ENCODE peak calls at places on chromosomes 1 and 21, in four cellular contexts. P is PC-3, D is stomach, A is heart left ventricle. Y is an unnamed sample.

GRCh38 chr1:85224734-85225623 is 24.2 kb upstream of the SYDE2 start:
- DNase-seq in P (peak), D (peak), A (no peak), Y (no peak)

GRCh38 chr21:32457360-32457840 is 44.9 kb downstream of the EVA1C start:
- DNase-seq in P (peak), D (peak), A (peak), Y (no peak)

GRCh38 chr1:19613075-19613748 is 30.9 kb upstream of the NBL1 start:
- DNase-seq in P (no peak), D (peak), A (no peak), Y (no peak)

GRCh38 chr21:32102426-32102825 is 176.4 kb downstream of the MIS18A start:
- DNase-seq in P (no peak), D (no peak), A (no peak), Y (no peak)

GRCh38 chr1:230423261-230423660 is 2.9 kb downstream of the PGBD5 start:
- DNase-seq in P (no peak), D (no peak), A (no peak), Y (peak)

GRCh38 chr1:42806593-42806992 is 10.3 kb upstream of the ERMAP start:
- DNase-seq in P (no peak), D (no peak), A (no peak), Y (no peak)

GRCh38 chr1:210143465-210144062 is 89.0 kb upstream of the SERTAD4 start:
- DNase-seq in P (peak), D (peak), A (peak), Y (no peak)

GRCh38 chr1:174999926-175000696 is at the start of gene CACYBP:
- DNase-seq in P (no peak), D (peak), A (no peak), Y (peak)

GRCh38 chr1:244163131-244163530 is 112.0 kb downstream of the ZBTB18 start:
- DNase-seq in P (peak), D (no peak), A (no peak), Y (no peak)

GRCh38 chr1:179059185-179059483 is 22.7 kb upstream of the TOR3A start:
- DNase-seq in P (no peak), D (no peak), A (no peak), Y (no peak)
- H3K4me3 ChIP-seq in P (no peak), D (no peak), A (no peak), Y (no peak)

GRCh38 chr1:234655328-234656069 is 45.5 kb upstream of the IRF2BP2 start:
- DNase-seq in P (no peak), D (no peak), A (no peak), Y (no peak)

GRCh38 chr1:234659538-234659937 is 49.6 kb upstream of the IRF2BP2 start:
- DNase-seq in P (peak), D (no peak), A (no peak), Y (no peak)

GRCh38 chr1:234656070-234656875 is 46.3 kb upstream of the IRF2BP2 start:
- DNase-seq in P (no peak), D (no peak), A (no peak), Y (no peak)

GRCh38 chr1:234658143-234658542 is 48.2 kb upstream of the IRF2BP2 start:
- DNase-seq in P (peak), D (peak), A (no peak), Y (no peak)

GRCh38 chr1:234656981-234657651 is 47.1 kb upstream of the IRF2BP2 start:
- DNase-seq in P (peak), D (no peak), A (no peak), Y (no peak)
- H3K4me3 ChIP-seq in P (peak), D (no peak), A (no peak), Y (no peak)

GRCh38 chr1:100786870-100787269 is 67.3 kb downstream of the VCAM1 start:
- DNase-seq in P (no peak), D (no peak), A (no peak), Y (no peak)

GRCh38 chr1:100782473-100783010 is 63.0 kb downstream of the VCAM1 start:
- DNase-seq in P (no peak), D (no peak), A (no peak), Y (no peak)

GRCh38 chr1:100780826-100781225 is 61.3 kb downstream of the VCAM1 start:
- DNase-seq in P (no peak), D (no peak), A (no peak), Y (no peak)

GRCh38 chr1:100785399-100786082 is 66.0 kb downstream of the VCAM1 start:
- DNase-seq in P (peak), D (no peak), A (no peak), Y (no peak)
- H3K4me3 ChIP-seq in P (no peak), D (no peak), A (no peak), Y (no peak)

DNA sequence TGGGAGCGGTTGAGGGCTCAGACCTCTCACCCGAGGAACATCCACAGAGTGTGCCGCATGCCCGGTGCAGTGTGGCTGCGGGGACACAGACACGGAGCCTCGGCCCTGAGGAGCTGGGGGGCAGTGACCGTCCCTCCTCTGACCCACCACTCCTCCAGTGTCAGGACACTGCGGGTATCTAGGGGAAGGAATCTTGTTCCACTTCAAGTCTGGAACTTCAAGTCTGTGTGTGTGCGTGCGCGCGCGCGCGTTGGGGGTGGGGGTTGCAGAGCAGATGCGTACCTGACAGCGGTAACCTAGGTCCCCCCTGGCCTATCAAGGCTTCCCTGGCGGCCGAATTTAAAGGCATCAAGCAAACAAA is 17.3 kb downstream of the PCSK9 start:
- DNase-seq in P (no peak), D (peak), A (no peak), Y (no peak)
- H3K4me3 ChIP-seq in P (no peak), D (no peak), A (no peak), Y (no peak)

GRCh38 chr1:34885405-34886247 is 26.1 kb upstream of the SMIM12 start:
- DNase-seq in P (no peak), D (peak), A (peak), Y (no peak)
- H3K4me3 ChIP-seq in P (no peak), D (peak), A (peak), Y (peak)

GRCh38 chr1:2270260-2271100 is 42.4 kb downstream of the SKI start:
- DNase-seq in P (no peak), D (no peak), A (no peak), Y (no peak)

GRCh38 chr1:2271841-2272655 is 43.9 kb downstream of the SKI start:
- DNase-seq in P (no peak), D (no peak), A (no peak), Y (no peak)

GRCh38 chr1:2272686-2273400 is 44.7 kb downstream of the SKI start:
- DNase-seq in P (no peak), D (no peak), A (no peak), Y (no peak)

GRCh38 chr1:2269922-2270259 is 41.8 kb downstream of the SKI start:
- DNase-seq in P (no peak), D (no peak), A (no peak), Y (no peak)

DNA sequence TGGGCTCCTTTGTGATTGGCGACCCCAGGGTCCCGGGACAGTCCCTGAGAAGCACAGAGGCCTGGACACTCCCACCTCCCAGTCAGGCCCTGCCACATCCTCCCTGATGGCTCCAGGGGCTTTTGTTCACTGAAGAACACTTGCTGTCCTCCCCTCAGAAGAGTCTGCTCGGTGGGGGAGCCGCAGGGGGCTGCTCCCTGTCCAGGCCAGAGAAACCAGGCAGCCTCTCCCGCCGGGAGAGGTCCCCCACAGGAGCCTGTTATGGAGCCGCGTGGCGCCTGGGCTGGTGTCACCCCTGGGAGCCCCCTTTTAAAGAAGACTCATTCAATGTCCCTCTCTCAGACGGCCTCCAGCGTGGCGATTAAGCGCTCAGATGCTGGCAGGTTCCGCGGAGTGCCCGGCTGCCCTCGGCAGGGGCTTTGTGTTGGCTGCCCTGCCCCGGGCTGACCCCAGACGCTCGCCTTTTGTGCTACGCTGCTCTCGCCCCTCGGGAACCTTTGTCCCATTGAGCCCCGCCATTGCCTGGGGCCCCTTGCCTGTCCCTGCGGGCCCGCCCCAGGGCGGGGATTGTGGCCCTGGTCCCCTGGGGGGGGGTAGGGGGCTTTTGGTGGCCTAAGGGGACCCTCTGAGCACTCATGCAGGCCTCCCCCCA is 43.1 kb downstream of the SKI start:
- DNase-seq in P (no peak), D (no peak), A (no peak), Y (no peak)
- H3K4me3 ChIP-seq in P (no peak), D (no peak), A (no peak), Y (no peak)

DNA sequence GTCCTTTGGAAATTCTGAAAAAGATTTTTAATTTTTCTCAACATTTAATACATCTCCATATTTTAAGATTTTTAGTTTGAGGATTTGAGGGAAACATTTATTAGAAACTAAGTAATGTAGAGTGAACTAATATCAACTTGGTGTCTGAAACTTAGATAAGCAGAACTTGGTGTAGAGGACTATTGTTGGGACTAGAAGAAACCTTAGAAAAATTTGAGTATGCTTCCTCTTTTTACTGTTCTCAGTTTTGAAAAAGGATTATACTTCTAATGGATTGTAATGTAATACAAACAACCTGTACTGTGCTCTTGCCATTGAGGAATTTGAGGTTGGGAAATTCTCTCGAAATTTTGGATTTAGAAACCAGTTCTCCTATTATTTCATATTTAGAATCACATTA is 2.4 kb downstream of the FNBP1L start:
- DNase-seq in P (no peak), D (no peak), A (no peak), Y (no peak)
- H3K4me3 ChIP-seq in P (peak), D (no peak), A (no peak), Y (no peak)